ENCODE peak calls at places on chromosome 10, in ten cellular contexts. E, F, V, D, R, O, T, W, N and B are unnamed samples. For H3K36me3 and H3K4me1, the result is how much of the 10 kb centered on the place peaks cover.

GRCh38 chr10:103812431-103812830 is 42.9 kb downstream of the SH3PXD2A start:
- DNase-seq in E (peak), F (no peak), V (no peak), D (no peak), R (no peak), O (no peak), T (no peak), W (no peak), N (peak), B (no peak)

GRCh38 chr10:96271017-96271815 is at the start of gene BLNK:
- DNase-seq in E (peak), F (peak), V (peak), D (peak), R (peak), O (no peak), T (peak), W (no peak), N (peak), B (peak)

GRCh38 chr10:118241229-118242137 is 100.6 kb downstream of the FAM204A start:
- DNase-seq in E (peak), F (peak), V (peak), D (peak), R (peak), O (peak), T (peak), W (peak), N (peak), B (peak)

GRCh38 chr10:70906031-70906804 is 17.9 kb upstream of the PCBD1 start:
- DNase-seq in E (no peak), F (no peak), V (no peak), D (peak), R (no peak), O (no peak), T (no peak), W (peak), N (peak), B (no peak)

GRCh38 chr10:9254353-9254752 is 1199.9 kb downstream of the GATA3 start:
- DNase-seq in E (no peak), F (no peak), V (no peak), D (no peak), R (no peak), O (no peak), T (peak), W (no peak), N (no peak), B (no peak)

GRCh38 chr10:10527861-10528562 is 489.7 kb upstream of the CELF2 start:
- DNase-seq in E (no peak), F (no peak), V (no peak), D (no peak), R (no peak), O (peak), T (no peak), W (no peak), N (no peak), B (no peak)

GRCh38 chr10:113612154-113612553 is 51.7 kb downstream of the NRAP start:
- DNase-seq in E (peak), F (no peak), V (no peak), D (no peak), R (no peak), O (no peak), T (no peak), W (no peak), N (no peak), B (no peak)

GRCh38 chr10:72061491-72061890 is 26.9 kb downstream of the SPOCK2 start:
- DNase-seq in E (peak), F (no peak), V (no peak), D (no peak), R (no peak), O (peak), T (no peak), W (no peak), N (no peak), B (no peak)

GRCh38 chr10:23408330-23408976 is 30.4 kb upstream of the OTUD1 start:
- DNase-seq in E (no peak), F (no peak), V (no peak), D (no peak), R (peak), O (no peak), T (peak), W (no peak), N (no peak), B (no peak)

GRCh38 chr10:19945275-19945674 is 129.0 kb downstream of the PLXDC2 start:
- DNase-seq in E (peak), F (no peak), V (no peak), D (no peak), R (no peak), O (no peak), T (no peak), W (peak), N (no peak), B (peak)

GRCh38 chr10:62250594-62251198 is 17.9 kb downstream of the RTKN2 start:
- DNase-seq in E (no peak), F (no peak), V (no peak), D (no peak), R (peak), O (no peak), T (peak), W (no peak), N (no peak), B (no peak)

GRCh38 chr10:11528286-11528685 is 83.2 kb downstream of the USP6NL start:
- DNase-seq in E (no peak), F (no peak), V (no peak), D (no peak), R (no peak), O (no peak), T (no peak), W (no peak), N (no peak), B (no peak)

GRCh38 chr10:29035721-29036120 is 253.1 kb upstream of the LYZL1 start:
- DNase-seq in E (no peak), F (no peak), V (no peak), D (no peak), R (no peak), O (no peak), T (no peak), W (no peak), N (no peak), B (no peak)

GRCh38 chr10:28790146-28790545 is 112.8 kb downstream of the BAMBI start:
- DNase-seq in E (no peak), F (no peak), V (no peak), D (no peak), R (no peak), O (no peak), T (no peak), W (no peak), N (no peak), B (peak)

GRCh38 chr10:119209050-119209735 is 1.8 kb downstream of the GRK5 start:
- DNase-seq in E (peak), F (peak), V (no peak), D (peak), R (peak), O (peak), T (peak), W (peak), N (peak), B (peak)

GRCh38 chr10:51196508-51197175 is 122.4 kb downstream of the PRKG1 start:
- DNase-seq in E (no peak), F (no peak), V (no peak), D (no peak), R (no peak), O (no peak), T (no peak), W (no peak), N (no peak), B (no peak)

GRCh38 chr10:106107711-106108110 is 1056.8 kb downstream of the SORCS1 start:
- DNase-seq in E (no peak), F (no peak), V (no peak), D (no peak), R (peak), O (no peak), T (peak), W (no peak), N (no peak), B (no peak)

GRCh38 chr10:89301231-89301630 is 615 bp upstream of the IFIT2 start:
- DNase-seq in E (no peak), F (no peak), V (no peak), D (peak), R (no peak), O (no peak), T (peak), W (no peak), N (no peak), B (peak)

GRCh38 chr10:34906021-34906965 is 91.2 kb upstream of the PARD3 start:
- DNase-seq in E (peak), F (peak), V (no peak), D (peak), R (no peak), O (peak), T (no peak), W (no peak), N (no peak), B (peak)

GRCh38 chr10:128062331-128062730 is 63.9 kb downstream of the MKI67 start:
- DNase-seq in E (no peak), F (peak), V (no peak), D (peak), R (no peak), O (peak), T (no peak), W (no peak), N (peak), B (no peak)

GRCh38 chr10:103232772-103233488 is 12.8 kb upstream of the RPEL1 start:
- DNase-seq in E (no peak), F (no peak), V (no peak), D (no peak), R (no peak), O (peak), T (peak), W (no peak), N (no peak), B (no peak)

GRCh38 chr10:43398939-43399871 is 9.8 kb downstream of the HNRNPF start:
- DNase-seq in E (no peak), F (no peak), V (no peak), D (no peak), R (no peak), O (no peak), T (peak), W (no peak), N (no peak), B (no peak)

GRCh38 chr10:110651044-110651958 is 7.2 kb downstream of the RBM20 start:
- DNase-seq in E (peak), F (no peak), V (no peak), D (peak), R (no peak), O (no peak), T (peak), W (no peak), N (no peak), B (no peak)

GRCh38 chr10:72765051-72765450 is 73.1 kb downstream of the MCU start:
- DNase-seq in E (no peak), F (no peak), V (no peak), D (no peak), R (no peak), O (no peak), T (no peak), W (no peak), N (no peak), B (no peak)

GRCh38 chr10:50517626-50518025 is 106.1 kb downstream of the SGMS1 start:
- DNase-seq in E (no peak), F (no peak), V (no peak), D (no peak), R (no peak), O (no peak), T (no peak), W (no peak), N (no peak), B (no peak)

GRCh38 chr10:122487231-122487765 is 25.9 kb downstream of the HTRA1 start:
- DNase-seq in E (no peak), F (no peak), V (no peak), D (no peak), R (no peak), O (no peak), T (no peak), W (no peak), N (peak), B (no peak)

GRCh38 chr10:122481296-122482056 is 20.1 kb downstream of the HTRA1 start:
- DNase-seq in E (no peak), F (no peak), V (no peak), D (no peak), R (no peak), O (no peak), T (no peak), W (no peak), N (peak), B (no peak)

GRCh38 chr10:122486396-122487080 is 25.2 kb downstream of the HTRA1 start:
- DNase-seq in E (no peak), F (no peak), V (no peak), D (no peak), R (no peak), O (no peak), T (no peak), W (peak), N (peak), B (no peak)

GRCh38 chr10:122485670-122486069 is 24.3 kb downstream of the HTRA1 start:
- DNase-seq in E (no peak), F (peak), V (no peak), D (no peak), R (peak), O (no peak), T (no peak), W (no peak), N (no peak), B (no peak)

GRCh38 chr10:122484276-122485060 is 23.1 kb downstream of the HTRA1 start:
- DNase-seq in E (no peak), F (no peak), V (no peak), D (no peak), R (no peak), O (no peak), T (no peak), W (no peak), N (peak), B (no peak)
- H3K36me3 ChIP-seq in E (under half), F (under half), V (under half), D (under half), R (under half), O (under half), T (under half), W (under half), N (under half), B (under half)

DNA sequence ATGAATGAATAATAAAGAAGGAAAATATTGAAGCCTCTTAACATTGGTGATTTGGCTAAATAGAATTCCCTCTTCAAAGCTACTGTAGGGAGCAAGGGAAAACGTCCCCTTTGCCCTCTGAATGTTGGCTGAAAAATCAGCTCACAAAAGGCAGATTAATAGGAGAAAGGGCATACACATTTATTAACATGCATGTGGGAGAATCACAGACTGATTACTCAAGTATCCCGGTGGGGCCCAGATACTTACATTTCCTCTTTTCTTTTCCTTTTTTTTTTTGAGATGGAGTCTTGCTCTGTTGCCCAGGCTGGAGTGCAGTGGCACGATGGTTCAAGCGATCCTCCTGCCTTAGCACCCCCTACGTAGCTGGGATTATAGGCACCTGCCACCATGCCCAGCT is 68.5 kb downstream of the HK1 start:
- DNase-seq in E (no peak), F (no peak), V (no peak), D (no peak), R (no peak), O (no peak), T (no peak), W (no peak), N (no peak), B (no peak)
- H3K4me1 ChIP-seq in E (half or more), F (under half), V (under half), D (under half), R (under half), O (half or more), T (under half), W (under half), N (under half), B (under half)

DNA sequence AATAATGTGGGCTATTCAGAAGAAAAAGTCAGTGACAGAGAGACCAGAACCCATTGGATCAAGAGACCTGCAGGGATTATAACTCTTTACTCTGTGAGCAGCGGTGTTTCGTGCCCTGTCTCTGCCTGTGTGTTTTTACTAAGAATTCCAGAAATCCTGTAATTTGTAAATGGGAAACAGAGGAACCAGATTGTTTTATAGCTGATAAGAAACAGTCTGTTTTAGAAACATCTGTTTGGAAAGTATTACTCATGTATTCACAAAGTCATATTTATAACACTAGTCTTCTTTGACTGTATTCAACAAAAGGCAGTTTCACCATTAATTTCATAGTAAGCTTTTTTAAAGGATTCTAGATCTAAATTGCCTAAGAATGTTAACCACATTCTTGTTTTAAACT is 30.0 kb upstream of the VDAC2 start:
- DNase-seq in E (no peak), F (no peak), V (no peak), D (no peak), R (no peak), O (no peak), T (peak), W (no peak), N (no peak), B (no peak)
- H3K36me3 ChIP-seq in E (under half), F (under half), V (under half), D (under half), R (under half), O (under half), T (under half), W (under half), N (under half), B (under half)

GRCh38 chr10:74589226-74589673 is 237.2 kb upstream of the KAT6B start:
- DNase-seq in E (peak), F (peak), V (no peak), D (peak), R (peak), O (peak), T (peak), W (peak), N (peak), B (peak)

GRCh38 chr10:74587109-74587508 is 239.3 kb upstream of the KAT6B start:
- DNase-seq in E (no peak), F (no peak), V (no peak), D (no peak), R (no peak), O (no peak), T (no peak), W (no peak), N (no peak), B (no peak)

GRCh38 chr10:74585231-74586087 is 240.9 kb upstream of the KAT6B start:
- DNase-seq in E (no peak), F (no peak), V (peak), D (no peak), R (no peak), O (no peak), T (peak), W (no peak), N (no peak), B (peak)

DNA sequence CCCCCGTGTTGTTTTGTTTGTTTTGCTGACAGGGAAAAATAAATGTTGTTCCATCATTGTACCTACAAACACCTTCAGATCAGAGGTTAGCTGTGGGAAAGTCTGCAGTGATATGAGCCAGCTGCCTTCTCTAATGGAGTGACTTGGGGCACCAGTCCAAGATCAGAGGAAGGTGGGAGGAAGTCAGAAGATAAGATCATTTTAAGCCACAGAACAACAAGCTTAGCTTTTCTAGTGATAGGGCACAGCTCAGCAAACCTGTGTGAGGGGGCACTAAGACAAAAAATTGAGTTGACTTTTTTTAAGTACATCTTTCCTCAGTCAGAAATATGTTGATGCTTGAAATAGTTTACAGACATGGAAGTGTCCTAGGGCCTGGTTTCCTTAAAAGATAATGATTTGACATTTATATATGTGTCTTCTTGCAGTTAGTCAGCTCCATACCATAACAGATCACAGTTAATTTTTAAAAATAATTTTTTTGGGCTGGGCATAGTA is 240.3 kb upstream of the KAT6B start:
- DNase-seq in E (no peak), F (peak), V (peak), D (no peak), R (no peak), O (no peak), T (peak), W (no peak), N (no peak), B (peak)
- H3K4me1 ChIP-seq in E (half or more), F (half or more), V (under half), D (under half), R (under half), O (under half), T (under half), W (under half), N (under half), B (under half)

GRCh38 chr10:87053577-87054181 is 33.6 kb downstream of the FAM25A start:
- DNase-seq in E (no peak), F (no peak), V (no peak), D (no peak), R (no peak), O (no peak), T (no peak), W (no peak), N (no peak), B (no peak)

GRCh38 chr10:87059401-87059800 is 35.2 kb downstream of the GLUD1 start:
- DNase-seq in E (no peak), F (no peak), V (no peak), D (no peak), R (no peak), O (no peak), T (no peak), W (no peak), N (no peak), B (no peak)

GRCh38 chr10:87053121-87053520 is 33.0 kb downstream of the FAM25A start:
- DNase-seq in E (no peak), F (no peak), V (no peak), D (no peak), R (no peak), O (no peak), T (no peak), W (peak), N (no peak), B (no peak)

GRCh38 chr10:87058171-87058570 is 36.5 kb downstream of the GLUD1 start:
- DNase-seq in E (no peak), F (no peak), V (no peak), D (no peak), R (no peak), O (no peak), T (no peak), W (no peak), N (no peak), B (no peak)

DNA sequence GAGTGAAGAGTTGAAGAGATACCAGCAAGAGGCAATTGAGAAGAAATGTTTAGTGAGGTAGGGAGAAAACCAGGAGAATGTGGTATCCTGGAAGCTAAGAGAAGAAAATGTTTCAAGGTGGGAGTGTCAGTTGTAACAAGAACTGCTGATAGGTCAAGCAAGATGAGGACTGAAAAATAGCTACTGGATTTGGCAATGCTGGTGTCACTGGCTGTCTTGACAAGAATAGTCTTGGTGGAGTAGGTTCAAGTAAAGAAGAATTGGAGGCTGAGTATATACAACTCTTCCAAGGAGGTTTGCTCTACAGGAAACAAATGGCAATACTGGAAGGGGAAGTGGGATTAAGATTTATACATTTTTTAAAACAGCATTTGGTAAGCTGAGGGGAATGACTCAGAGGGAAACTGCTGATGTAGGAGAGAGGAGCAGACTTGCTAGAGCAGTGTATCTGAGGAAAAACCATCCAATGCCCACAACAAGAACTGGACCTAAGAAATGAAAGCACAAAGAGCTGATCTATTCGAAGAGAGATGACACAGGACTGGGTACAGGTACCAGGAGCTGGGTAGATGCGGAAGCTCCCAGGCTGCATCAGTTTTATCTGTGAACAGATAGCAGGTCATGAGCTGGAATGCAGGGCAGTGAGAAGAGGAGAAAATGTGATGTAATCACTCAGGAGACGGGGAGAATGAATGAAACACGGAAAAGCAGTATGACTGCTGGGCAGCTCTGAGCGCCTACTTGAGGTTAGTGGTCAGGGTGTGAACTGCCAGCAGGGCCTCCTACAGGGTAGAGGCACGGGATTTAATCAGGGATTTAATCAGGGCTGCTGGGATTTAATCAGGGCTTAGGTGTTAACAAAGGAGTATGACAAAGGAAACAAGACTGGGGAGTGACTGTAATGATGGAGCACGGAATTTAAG is 34.5 kb downstream of the FAM25A start:
- DNase-seq in E (no peak), F (no peak), V (no peak), D (no peak), R (peak), O (peak), T (peak), W (no peak), N (no peak), B (peak)
- H3K36me3 ChIP-seq in E (half or more), F (half or more), V (under half), D (under half), R (under half), O (under half), T (half or more), W (under half), N (half or more), B (half or more)